ENCODE peak calls at places on chromosome 1, in ten cellular contexts. One of them, this sample, is unnamed.

GRCh38 chr1:168728452-168729404 is at the start of gene DPT:
- DNase-seq in SHP77 treated with DMSO at 0.1 percent for 48 hours: no peak
- DNase-seq in NCI-H2029 treated with DMSO at 0.1 percent for 48 hours: no peak
- DNase-seq in stimulated activated CD4-positive, alpha-beta T cell treated with anti-CD3 and anti-CD28 coated beads, Interleukin-1b, Interleukin-23, amount 100 ng/mL, for 4 hours: no peak
- DNase-seq in hepatocyte: peak
- DNase-seq in CD4-positive, alpha-beta memory T cell: no peak
- DNase-seq in COR-L47: no peak
- DNase-seq in HCT116: no peak
- DNase-seq in cardiac muscle cell: no peak
- DNase-seq in CD8-positive, alpha-beta T cell: no peak
- DNase-seq in this sample: no peak

GRCh38 chr1:216576246-216576645 is 147.0 kb downstream of the ESRRG start:
- DNase-seq in SHP77 treated with DMSO at 0.1 percent for 48 hours: no peak
- DNase-seq in NCI-H2029 treated with DMSO at 0.1 percent for 48 hours: no peak
- DNase-seq in stimulated activated CD4-positive, alpha-beta T cell treated with anti-CD3 and anti-CD28 coated beads, Interleukin-1b, Interleukin-23, amount 100 ng/mL, for 4 hours: no peak
- DNase-seq in hepatocyte: no peak
- DNase-seq in CD4-positive, alpha-beta memory T cell: no peak
- DNase-seq in COR-L47: no peak
- DNase-seq in HCT116: no peak
- DNase-seq in cardiac muscle cell: no peak
- DNase-seq in CD8-positive, alpha-beta T cell: no peak
- DNase-seq in this sample: no peak

GRCh38 chr1:37557402-37557801 is 662 bp downstream of the DNALI1 start:
- DNase-seq in SHP77 treated with DMSO at 0.1 percent for 48 hours: no peak
- DNase-seq in NCI-H2029 treated with DMSO at 0.1 percent for 48 hours: no peak
- DNase-seq in stimulated activated CD4-positive, alpha-beta T cell treated with anti-CD3 and anti-CD28 coated beads, Interleukin-1b, Interleukin-23, amount 100 ng/mL, for 4 hours: no peak
- DNase-seq in hepatocyte: no peak
- DNase-seq in CD4-positive, alpha-beta memory T cell: no peak
- DNase-seq in COR-L47: no peak
- DNase-seq in HCT116: no peak
- DNase-seq in cardiac muscle cell: no peak
- DNase-seq in CD8-positive, alpha-beta T cell: no peak
- DNase-seq in this sample: no peak

GRCh38 chr1:234564035-234565029 is 45.6 kb downstream of the IRF2BP2 start:
- DNase-seq in SHP77 treated with DMSO at 0.1 percent for 48 hours: no peak
- DNase-seq in NCI-H2029 treated with DMSO at 0.1 percent for 48 hours: no peak
- DNase-seq in stimulated activated CD4-positive, alpha-beta T cell treated with anti-CD3 and anti-CD28 coated beads, Interleukin-1b, Interleukin-23, amount 100 ng/mL, for 4 hours: no peak
- DNase-seq in hepatocyte: peak
- DNase-seq in CD4-positive, alpha-beta memory T cell: no peak
- DNase-seq in COR-L47: no peak
- DNase-seq in HCT116: peak
- DNase-seq in cardiac muscle cell: no peak
- DNase-seq in CD8-positive, alpha-beta T cell: no peak
- DNase-seq in this sample: no peak

GRCh38 chr1:118396824-118397530 is 211.9 kb upstream of the SPAG17 start:
- DNase-seq in SHP77 treated with DMSO at 0.1 percent for 48 hours: no peak
- DNase-seq in NCI-H2029 treated with DMSO at 0.1 percent for 48 hours: no peak
- DNase-seq in stimulated activated CD4-positive, alpha-beta T cell treated with anti-CD3 and anti-CD28 coated beads, Interleukin-1b, Interleukin-23, amount 100 ng/mL, for 4 hours: no peak
- DNase-seq in hepatocyte: no peak
- DNase-seq in CD4-positive, alpha-beta memory T cell: no peak
- DNase-seq in COR-L47: no peak
- DNase-seq in HCT116: no peak
- DNase-seq in cardiac muscle cell: peak
- DNase-seq in CD8-positive, alpha-beta T cell: no peak
- DNase-seq in this sample: no peak

GRCh38 chr1:215987092-215987855 is 420.2 kb downstream of the KCTD3 start:
- DNase-seq in SHP77 treated with DMSO at 0.1 percent for 48 hours: no peak
- DNase-seq in NCI-H2029 treated with DMSO at 0.1 percent for 48 hours: no peak
- DNase-seq in stimulated activated CD4-positive, alpha-beta T cell treated with anti-CD3 and anti-CD28 coated beads, Interleukin-1b, Interleukin-23, amount 100 ng/mL, for 4 hours: no peak
- DNase-seq in hepatocyte: peak
- DNase-seq in CD4-positive, alpha-beta memory T cell: no peak
- DNase-seq in COR-L47: no peak
- DNase-seq in HCT116: no peak
- DNase-seq in cardiac muscle cell: no peak
- DNase-seq in CD8-positive, alpha-beta T cell: no peak
- DNase-seq in this sample: no peak

GRCh38 chr1:40830419-40830943 is 31.7 kb downstream of the CITED4 start:
- DNase-seq in SHP77 treated with DMSO at 0.1 percent for 48 hours: no peak
- DNase-seq in NCI-H2029 treated with DMSO at 0.1 percent for 48 hours: no peak
- DNase-seq in stimulated activated CD4-positive, alpha-beta T cell treated with anti-CD3 and anti-CD28 coated beads, Interleukin-1b, Interleukin-23, amount 100 ng/mL, for 4 hours: no peak
- DNase-seq in hepatocyte: no peak
- DNase-seq in CD4-positive, alpha-beta memory T cell: no peak
- DNase-seq in COR-L47: no peak
- DNase-seq in HCT116: no peak
- DNase-seq in cardiac muscle cell: no peak
- DNase-seq in CD8-positive, alpha-beta T cell: no peak
- DNase-seq in this sample: no peak

GRCh38 chr1:25256578-25257129 is 9.4 kb upstream of the RSRP1 start:
- DNase-seq in SHP77 treated with DMSO at 0.1 percent for 48 hours: no peak
- DNase-seq in NCI-H2029 treated with DMSO at 0.1 percent for 48 hours: no peak
- DNase-seq in stimulated activated CD4-positive, alpha-beta T cell treated with anti-CD3 and anti-CD28 coated beads, Interleukin-1b, Interleukin-23, amount 100 ng/mL, for 4 hours: no peak
- DNase-seq in hepatocyte: no peak
- DNase-seq in CD4-positive, alpha-beta memory T cell: no peak
- DNase-seq in COR-L47: no peak
- DNase-seq in HCT116: no peak
- DNase-seq in cardiac muscle cell: no peak
- DNase-seq in CD8-positive, alpha-beta T cell: no peak
- DNase-seq in this sample: no peak

GRCh38 chr1:4084446-4084845 is 184.4 kb upstream of the C1orf174 start:
- DNase-seq in SHP77 treated with DMSO at 0.1 percent for 48 hours: no peak
- DNase-seq in NCI-H2029 treated with DMSO at 0.1 percent for 48 hours: no peak
- DNase-seq in stimulated activated CD4-positive, alpha-beta T cell treated with anti-CD3 and anti-CD28 coated beads, Interleukin-1b, Interleukin-23, amount 100 ng/mL, for 4 hours: no peak
- DNase-seq in hepatocyte: no peak
- DNase-seq in CD4-positive, alpha-beta memory T cell: no peak
- DNase-seq in COR-L47: no peak
- DNase-seq in HCT116: no peak
- DNase-seq in cardiac muscle cell: no peak
- DNase-seq in CD8-positive, alpha-beta T cell: no peak
- DNase-seq in this sample: no peak

GRCh38 chr1:32309960-32310359 is 18.1 kb downstream of the HDAC1 start:
- DNase-seq in SHP77 treated with DMSO at 0.1 percent for 48 hours: no peak
- DNase-seq in NCI-H2029 treated with DMSO at 0.1 percent for 48 hours: no peak
- DNase-seq in stimulated activated CD4-positive, alpha-beta T cell treated with anti-CD3 and anti-CD28 coated beads, Interleukin-1b, Interleukin-23, amount 100 ng/mL, for 4 hours: no peak
- DNase-seq in hepatocyte: no peak
- DNase-seq in CD4-positive, alpha-beta memory T cell: no peak
- DNase-seq in COR-L47: no peak
- DNase-seq in HCT116: no peak
- DNase-seq in cardiac muscle cell: no peak
- DNase-seq in CD8-positive, alpha-beta T cell: no peak
- DNase-seq in this sample: no peak

GRCh38 chr1:210940081-210940617 is 193.8 kb downstream of the KCNH1 start:
- DNase-seq in SHP77 treated with DMSO at 0.1 percent for 48 hours: no peak
- DNase-seq in NCI-H2029 treated with DMSO at 0.1 percent for 48 hours: no peak
- DNase-seq in stimulated activated CD4-positive, alpha-beta T cell treated with anti-CD3 and anti-CD28 coated beads, Interleukin-1b, Interleukin-23, amount 100 ng/mL, for 4 hours: no peak
- DNase-seq in hepatocyte: no peak
- DNase-seq in CD4-positive, alpha-beta memory T cell: no peak
- DNase-seq in COR-L47: no peak
- DNase-seq in HCT116: no peak
- DNase-seq in cardiac muscle cell: no peak
- DNase-seq in CD8-positive, alpha-beta T cell: no peak
- DNase-seq in this sample: no peak

GRCh38 chr1:82177190-82177589 is 376.5 kb downstream of the ADGRL2 start:
- DNase-seq in SHP77 treated with DMSO at 0.1 percent for 48 hours: no peak
- DNase-seq in NCI-H2029 treated with DMSO at 0.1 percent for 48 hours: no peak
- DNase-seq in stimulated activated CD4-positive, alpha-beta T cell treated with anti-CD3 and anti-CD28 coated beads, Interleukin-1b, Interleukin-23, amount 100 ng/mL, for 4 hours: no peak
- DNase-seq in hepatocyte: peak
- DNase-seq in CD4-positive, alpha-beta memory T cell: no peak
- DNase-seq in COR-L47: no peak
- DNase-seq in HCT116: no peak
- DNase-seq in cardiac muscle cell: no peak
- DNase-seq in CD8-positive, alpha-beta T cell: no peak
- DNase-seq in this sample: no peak

GRCh38 chr1:107609808-107610207 is 355.2 kb downstream of the VAV3 start:
- DNase-seq in SHP77 treated with DMSO at 0.1 percent for 48 hours: no peak
- DNase-seq in NCI-H2029 treated with DMSO at 0.1 percent for 48 hours: no peak
- DNase-seq in stimulated activated CD4-positive, alpha-beta T cell treated with anti-CD3 and anti-CD28 coated beads, Interleukin-1b, Interleukin-23, amount 100 ng/mL, for 4 hours: no peak
- DNase-seq in hepatocyte: no peak
- DNase-seq in CD4-positive, alpha-beta memory T cell: no peak
- DNase-seq in COR-L47: no peak
- DNase-seq in HCT116: no peak
- DNase-seq in cardiac muscle cell: no peak
- DNase-seq in CD8-positive, alpha-beta T cell: no peak
- DNase-seq in this sample: no peak

GRCh38 chr1:243474384-243474851 is 218.6 kb downstream of the SDCCAG8 start:
- DNase-seq in SHP77 treated with DMSO at 0.1 percent for 48 hours: no peak
- DNase-seq in NCI-H2029 treated with DMSO at 0.1 percent for 48 hours: no peak
- DNase-seq in stimulated activated CD4-positive, alpha-beta T cell treated with anti-CD3 and anti-CD28 coated beads, Interleukin-1b, Interleukin-23, amount 100 ng/mL, for 4 hours: no peak
- DNase-seq in hepatocyte: no peak
- DNase-seq in CD4-positive, alpha-beta memory T cell: no peak
- DNase-seq in COR-L47: no peak
- DNase-seq in HCT116: no peak
- DNase-seq in cardiac muscle cell: no peak
- DNase-seq in CD8-positive, alpha-beta T cell: no peak
- DNase-seq in this sample: no peak

GRCh38 chr1:160607051-160608032 is 28.0 kb upstream of the CD84 start:
- DNase-seq in SHP77 treated with DMSO at 0.1 percent for 48 hours: peak
- DNase-seq in NCI-H2029 treated with DMSO at 0.1 percent for 48 hours: peak
- DNase-seq in stimulated activated CD4-positive, alpha-beta T cell treated with anti-CD3 and anti-CD28 coated beads, Interleukin-1b, Interleukin-23, amount 100 ng/mL, for 4 hours: no peak
- DNase-seq in hepatocyte: peak
- DNase-seq in CD4-positive, alpha-beta memory T cell: peak
- DNase-seq in COR-L47: peak
- DNase-seq in HCT116: peak
- DNase-seq in cardiac muscle cell: peak
- DNase-seq in CD8-positive, alpha-beta T cell: no peak
- DNase-seq in this sample: peak

GRCh38 chr1:10063878-10064277 is 31.1 kb downstream of the UBE4B start:
- DNase-seq in SHP77 treated with DMSO at 0.1 percent for 48 hours: no peak
- DNase-seq in NCI-H2029 treated with DMSO at 0.1 percent for 48 hours: no peak
- DNase-seq in stimulated activated CD4-positive, alpha-beta T cell treated with anti-CD3 and anti-CD28 coated beads, Interleukin-1b, Interleukin-23, amount 100 ng/mL, for 4 hours: no peak
- DNase-seq in hepatocyte: no peak
- DNase-seq in CD4-positive, alpha-beta memory T cell: no peak
- DNase-seq in COR-L47: no peak
- DNase-seq in HCT116: no peak
- DNase-seq in cardiac muscle cell: no peak
- DNase-seq in CD8-positive, alpha-beta T cell: no peak
- DNase-seq in this sample: no peak

GRCh38 chr1:156866679-156867015 is 6.0 kb downstream of the NTRK1 start:
- DNase-seq in SHP77 treated with DMSO at 0.1 percent for 48 hours: no peak
- DNase-seq in NCI-H2029 treated with DMSO at 0.1 percent for 48 hours: no peak
- DNase-seq in stimulated activated CD4-positive, alpha-beta T cell treated with anti-CD3 and anti-CD28 coated beads, Interleukin-1b, Interleukin-23, amount 100 ng/mL, for 4 hours: no peak
- DNase-seq in hepatocyte: no peak
- DNase-seq in CD4-positive, alpha-beta memory T cell: no peak
- DNase-seq in COR-L47: no peak
- DNase-seq in HCT116: no peak
- DNase-seq in cardiac muscle cell: peak
- DNase-seq in CD8-positive, alpha-beta T cell: no peak
- DNase-seq in this sample: no peak

This sample was measured in GDM1.